ENCODE peak calls at places on chromosomes 4 and X, in eight cellular contexts. T is GM23248, S is gastrocnemius medialis, X is vagina, K is H9, O is lower lobe of right lung, A is heart left ventricle, F is endodermal cell. P is an unnamed sample.

GRCh38 chr4:152709675-152710438 is 30.1 kb upstream of the TMEM154 start:
- DNase-seq in T (peak; percentile 4), S (no peak), X (no peak), K (no peak), O (no peak), A (no peak), F (peak; percentile 92), P (no peak)

GRCh38 chr4:75708218-75708691 is 16.1 kb upstream of the USO1 start:
- DNase-seq in T (no peak), S (no peak), X (no peak), K (no peak), O (no peak), A (no peak), F (peak; percentile 72), P (no peak)

GRCh38 chr4:112633477-112634235 is 3.1 kb downstream of the ZGRF1 start:
- DNase-seq in T (peak; percentile 72), S (no peak), X (no peak), K (no peak), O (no peak), A (no peak), F (no peak), P (no peak)

GRCh38 chr4:40629401-40630334 is at the start of gene RBM47:
- DNase-seq in T (peak; percentile 76), S (no peak), X (no peak), K (peak; percentile 84), O (peak; percentile 89), A (peak; percentile 51), F (peak; percentile 94), P (peak; percentile 33)

GRCh38 chr4:41866799-41867677 is 68.2 kb upstream of the TMEM33 start:
- DNase-seq in T (no peak), S (no peak), X (no peak), K (peak; percentile 57), O (no peak), A (no peak), F (peak; percentile 83), P (no peak)

GRCh38 chr4:76665139-76665538 is 230.1 kb downstream of the SHROOM3 start:
- DNase-seq in T (peak; percentile 47), S (no peak), X (no peak), K (no peak), O (peak; percentile 64), A (no peak), F (no peak), P (no peak)

GRCh38 chr4:83217721-83218522 is 66.7 kb downstream of the COQ2 start:
- DNase-seq in T (no peak), S (no peak), X (no peak), K (no peak), O (no peak), A (no peak), F (no peak), P (no peak)

GRCh38 chr4:165654556-165654955 is 218.5 kb upstream of the TLL1 start:
- DNase-seq in T (no peak), S (no peak), X (no peak), K (no peak), O (no peak), A (no peak), F (no peak), P (no peak)

GRCh38 chr4:6366581-6366980 is 96.9 kb downstream of the WFS1 start:
- DNase-seq in T (no peak), S (no peak), X (no peak), K (no peak), O (no peak), A (no peak), F (no peak), P (no peak)

GRCh38 chr4:90137545-90137944 is 10.4 kb downstream of the CCSER1 start:
- DNase-seq in T (no peak), S (no peak), X (no peak), K (no peak), O (no peak), A (no peak), F (peak; percentile 55), P (no peak)

GRCh38 chr4:148782284-148782683 is 340.1 kb upstream of the NR3C2 start:
- DNase-seq in T (no peak), S (no peak), X (no peak), K (peak; percentile 92), O (no peak), A (no peak), F (peak; percentile 97), P (no peak)

GRCh38 chrX:136148391-136148790 is 1.1 kb downstream of the FHL1 start:
- DNase-seq in T (no peak), S (no peak), X (no peak), K (no peak), O (no peak), A (no peak), F (no peak), P (no peak)

GRCh38 chr4:103567591-103567990 is 152.2 kb downstream of the TACR3 start:
- DNase-seq in T (no peak), S (no peak), X (no peak), K (no peak), O (no peak), A (no peak), F (peak; percentile 65), P (no peak)

GRCh38 chr4:3643518-3644433 is 111.6 kb upstream of the LRPAP1 start:
- DNase-seq in T (no peak), S (no peak), X (no peak), K (no peak), O (no peak), A (no peak), F (no peak), P (no peak)

GRCh38 chrX:40394302-40394701 is 186.5 kb upstream of the ATP6AP2 start:
- DNase-seq in T (no peak), S (no peak), X (no peak), K (no peak), O (no peak), A (no peak), F (no peak), P (no peak)

GRCh38 chrX:134625315-134625718 is 33.0 kb downstream of the PLAC1 start:
- DNase-seq in T (peak; percentile 70), S (peak; percentile 22), X (no peak), K (no peak), O (no peak), A (no peak), F (no peak), P (no peak)

GRCh38 chr4:183558873-183559272 is 54.0 kb downstream of the ING2 start:
- DNase-seq in T (no peak), S (no peak), X (no peak), K (no peak), O (no peak), A (no peak), F (no peak), P (no peak)

GRCh38 chr4:143391261-143391660 is 54.6 kb downstream of the GAB1 start:
- DNase-seq in T (no peak), S (no peak), X (no peak), K (no peak), O (no peak), A (no peak), F (no peak), P (no peak)
- H3K4me1 ChIP-seq in T (peaks cover 51% of the 10 kb centered on the region), S (peaks cover 87% of the 10 kb centered on the region), X (peaks cover 51% of the 10 kb centered on the region), K (peaks cover 4% of the 10 kb centered on the region), O (peaks cover 72% of the 10 kb centered on the region), A (peaks cover 92% of the 10 kb centered on the region), F (no peaks in the 10 kb centered on the region), P (peaks cover 70% of the 10 kb centered on the region)

GRCh38 chr4:143354990-143355389 is 18.3 kb downstream of the GAB1 start:
- DNase-seq in T (no peak), S (no peak), X (no peak), K (no peak), O (no peak), A (no peak), F (no peak), P (no peak)

GRCh38 chr4:143351149-143351691 is 14.5 kb downstream of the GAB1 start:
- DNase-seq in T (no peak), S (no peak), X (no peak), K (no peak), O (no peak), A (no peak), F (peak; percentile 42), P (no peak)

GRCh38 chr4:143353797-143354196 is 17.1 kb downstream of the GAB1 start:
- DNase-seq in T (no peak), S (no peak), X (no peak), K (no peak), O (no peak), A (no peak), F (no peak), P (no peak)

GRCh38 chr4:143352720-143353119 is 16.0 kb downstream of the GAB1 start:
- DNase-seq in T (no peak), S (no peak), X (no peak), K (no peak), O (no peak), A (no peak), F (no peak), P (no peak)

GRCh38 chr4:143352052-143352451 is 15.4 kb downstream of the GAB1 start:
- DNase-seq in T (no peak), S (no peak), X (no peak), K (no peak), O (no peak), A (no peak), F (no peak), P (no peak)
- H3K4me1 ChIP-seq in T (peaks cover 20% of the 10 kb centered on the region), S (peaks cover 54% of the 10 kb centered on the region), X (peaks cover 53% of the 10 kb centered on the region), K (peaks cover 6% of the 10 kb centered on the region), O (peaks cover 59% of the 10 kb centered on the region), A (peaks cover 72% of the 10 kb centered on the region), F (peaks cover 6% of the 10 kb centered on the region), P (peaks cover 48% of the 10 kb centered on the region)

DNA sequence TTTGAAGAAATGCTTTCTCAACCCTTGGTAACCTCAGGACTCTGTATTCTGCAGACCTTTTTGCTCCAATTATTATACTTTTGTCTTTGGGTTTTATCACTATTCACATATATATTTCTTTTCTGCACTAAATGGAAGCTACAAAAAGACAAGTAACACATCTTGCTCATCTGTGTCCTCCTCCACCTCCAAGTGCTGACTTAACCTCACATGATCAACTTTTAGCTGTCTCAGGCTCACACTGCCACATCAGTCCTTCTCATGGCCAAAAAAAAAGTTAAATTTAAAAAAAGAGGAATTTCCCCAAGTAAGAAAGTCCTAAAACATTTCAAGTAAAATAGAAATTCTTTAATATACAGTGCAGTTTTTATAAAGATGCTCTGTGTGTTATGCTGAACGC is 37.7 kb downstream of the ARAP2 start:
- DNase-seq in T (no peak), S (no peak), X (no peak), K (no peak), O (no peak), A (no peak), F (no peak), P (no peak)
- H3K4me1 ChIP-seq in T (no peaks in the 10 kb centered on the region), S (no peaks in the 10 kb centered on the region), X (no peaks in the 10 kb centered on the region), K (no peaks in the 10 kb centered on the region), O (no peaks in the 10 kb centered on the region), A (no peaks in the 10 kb centered on the region), F (no peaks in the 10 kb centered on the region), P (peaks cover 5% of the 10 kb centered on the region)

DNA sequence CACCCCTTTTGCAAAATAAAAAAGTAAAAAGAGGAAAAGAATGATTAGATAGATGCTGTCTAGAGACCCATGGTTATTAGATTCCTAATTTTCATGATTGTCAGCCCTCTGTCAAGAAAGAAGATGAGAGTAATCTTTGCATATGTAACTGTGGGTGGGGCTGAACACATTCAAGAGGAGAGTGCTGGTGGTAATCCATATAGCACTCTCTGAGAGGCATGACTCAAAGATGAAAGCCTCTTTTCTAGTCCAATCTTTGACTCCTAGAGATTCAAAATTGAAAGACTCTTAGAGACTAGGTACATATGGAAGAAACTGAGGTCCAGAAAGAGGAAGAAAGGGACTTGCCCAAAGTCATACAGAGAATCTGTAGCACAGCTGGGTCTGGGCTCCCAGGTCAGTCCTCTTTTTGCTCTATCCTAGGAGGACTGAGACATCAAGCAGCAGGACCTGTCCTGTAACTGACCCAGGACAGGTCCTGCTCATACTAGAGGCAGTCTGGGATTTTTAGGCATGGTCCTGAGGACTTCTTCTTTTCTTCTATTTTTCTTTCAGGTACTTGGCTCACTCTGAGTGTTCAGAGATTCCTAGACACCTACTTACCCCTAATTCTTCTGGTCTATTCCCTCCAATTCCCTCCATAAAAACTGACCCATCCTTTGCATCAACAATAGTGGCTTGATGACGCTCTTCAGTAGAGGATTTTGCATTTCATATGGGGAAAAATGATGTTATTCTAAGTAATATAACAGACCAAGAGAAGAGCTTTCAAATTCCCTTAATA is 23.8 kb downstream of the VSIG4 start:
- DNase-seq in T (no peak), S (no peak), X (no peak), K (no peak), O (no peak), A (no peak), F (no peak), P (no peak)
- H3K4me1 ChIP-seq in T (no peaks in the 10 kb centered on the region), S (no peaks in the 10 kb centered on the region), X (no peaks in the 10 kb centered on the region), K (no peaks in the 10 kb centered on the region), O (no peaks in the 10 kb centered on the region), A (no peaks in the 10 kb centered on the region), F (no peaks in the 10 kb centered on the region), P (no peaks in the 10 kb centered on the region)

P was measured in tibial nerve.